ENCODE peak calls at places on chromosomes 12 and 14, in five cellular contexts. P is lower lobe of right lung, K is cardiac fibroblast, C is mucosa of descending colon, X is tibial artery. M is an unnamed sample.
A peak's percentile ranks its signal among the peaks of the same experiment; 100 is the strongest.

GRCh38 chr14:53152627-53152908 is 555 bp downstream of the DDHD1 start:
- DNase-seq in C (no peak), X (no peak), P (no peak), K (peak; percentile 42), M (no peak)

GRCh38 chr12:120466560-120467315 is 2.8 kb downstream of the SRSF9 start:
- DNase-seq in X (no peak), P (no peak), C (no peak), K (peak; percentile 61), M (no peak)

GRCh38 chr12:121452356-121453021 is 52.6 kb downstream of the RNF34 start:
- DNase-seq in K (no peak), X (no peak), C (peak; percentile 83), P (peak; percentile 68), M (peak; percentile 75)

GRCh38 chr12:120720234-120720968 is 5.2 kb upstream of the ACADS start:
- DNase-seq in C (no peak), P (no peak), K (peak; percentile 80), X (peak; percentile 41), M (no peak)

GRCh38 chr12:31582155-31582554 is 8.8 kb downstream of the DENND5B start:
- DNase-seq in X (no peak), C (no peak), P (no peak), K (peak; percentile 76), M (no peak)

GRCh38 chr14:85529803-85530574 is at the start of gene FLRT2:
- DNase-seq in C (peak; percentile 63), P (peak; percentile 57), K (peak; percentile 71), X (peak; percentile 72), M (peak; percentile 72)

GRCh38 chr14:90582166-90582565 is 185.3 kb downstream of the CALM1 start:
- DNase-seq in X (no peak), K (no peak), C (no peak), P (no peak), M (peak; percentile 35)

GRCh38 chr14:101604935-101605767 is 43.9 kb downstream of the DIO3 start:
- DNase-seq in K (no peak), P (no peak), X (no peak), C (no peak), M (no peak)

GRCh38 chr12:101671157-101671791 is 26.2 kb upstream of the CHPT1 start:
- DNase-seq in X (peak; percentile 24), P (peak; percentile 55), K (no peak), C (peak; percentile 56), M (no peak)

GRCh38 chr12:122080149-122081107 is 1.9 kb downstream of the MLXIP start:
- DNase-seq in C (peak; percentile 68), X (peak; percentile 89), P (peak; percentile 72), K (peak; percentile 93), M (peak; percentile 61)

GRCh38 chr12:77686760-77687159 is 143.9 kb upstream of the NAV3 start:
- DNase-seq in P (no peak), X (no peak), C (no peak), K (peak; percentile 15), M (no peak)

GRCh38 chr14:91088585-91088984 is 25.3 kb upstream of the DGLUCY start:
- DNase-seq in P (no peak), X (no peak), C (no peak), K (no peak), M (no peak)

GRCh38 chr14:58663494-58664111 is 25.8 kb downstream of the DACT1 start:
- DNase-seq in C (no peak), K (peak; percentile 93), P (no peak), X (no peak), M (no peak)

GRCh38 chr14:59187802-59188460 is 536 bp upstream of the DAAM1 start:
- DNase-seq in P (peak; percentile 52), K (peak; percentile 13), X (peak; percentile 39), C (peak; percentile 54), M (no peak)

GRCh38 chr14:102819790-102820330 is 42.6 kb downstream of the TRAF3 start:
- DNase-seq in C (no peak), P (no peak), K (no peak), X (no peak), M (no peak)

GRCh38 chr12:109818900-109819500 is 14.2 kb downstream of the TRPV4 start:
- DNase-seq in C (no peak), X (no peak), P (no peak), K (peak; percentile 29), M (no peak)

GRCh38 chr12:26298785-26299621 is 103.6 kb downstream of the SSPN start:
- DNase-seq in X (no peak), P (no peak), C (no peak), K (peak; percentile 86), M (no peak)

GRCh38 chr14:24365600-24366374 is 2.2 kb upstream of the NFATC4 start:
- DNase-seq in C (peak; percentile 88), P (peak; percentile 90), X (peak; percentile 86), K (peak; percentile 96), M (peak; percentile 89)

GRCh38 chr12:17992002-17992656 is 97.9 kb downstream of the RERGL start:
- DNase-seq in C (no peak), P (no peak), X (no peak), K (peak; percentile 64), M (no peak)

GRCh38 chr12:3493225-3494049 is 2.4 kb downstream of the PRMT8 start:
- DNase-seq in K (no peak), P (no peak), X (no peak), C (no peak), M (no peak)
- H3K4me3 ChIP-seq in K (no peak overlapping the region), P (no peak overlapping the region), X (no peak overlapping the region), C (no peak overlapping the region), M (no peak overlapping the region)

DNA sequence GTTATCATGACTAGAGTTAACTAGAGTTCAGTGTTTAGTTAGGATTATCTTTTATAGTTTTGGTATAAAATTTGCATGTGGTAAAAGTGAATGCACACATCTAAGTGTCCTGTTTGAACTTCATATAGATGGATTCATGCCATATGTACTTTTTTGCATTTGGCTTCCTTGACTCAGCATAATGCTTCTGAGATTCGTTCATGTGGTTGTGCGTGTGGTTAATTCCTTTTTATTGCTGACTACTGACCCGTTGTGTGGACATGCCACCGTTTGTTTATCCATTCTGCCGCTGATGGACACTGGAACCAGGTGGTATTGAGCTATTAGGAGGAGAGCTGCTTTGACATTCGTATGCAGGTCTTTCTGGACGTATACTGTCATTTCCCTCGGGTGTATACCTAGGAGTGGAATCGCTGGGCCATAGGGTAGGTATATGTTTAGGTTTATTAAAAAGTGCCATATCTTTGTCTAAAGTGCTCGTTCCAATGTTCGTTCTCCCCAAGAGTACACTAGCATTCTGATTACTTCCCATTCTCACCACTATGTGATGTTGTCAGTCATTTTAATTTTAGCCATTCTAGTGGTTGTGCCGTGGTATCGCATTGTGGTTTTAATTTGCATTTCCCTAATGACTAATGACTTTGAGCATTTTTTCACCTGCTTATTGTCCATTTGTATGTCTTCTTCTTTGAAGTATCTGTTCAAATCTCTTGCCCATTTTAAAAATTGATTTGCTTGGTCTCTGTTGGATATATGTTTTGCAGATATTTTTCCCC is 37.7 kb downstream of the RIN3 start:
- DNase-seq in K (no peak), P (no peak), C (no peak), X (no peak), M (no peak)
- TF ChIP-seq CTCF in K (no peak), P (no peak), C (no peak), X (no peak), M (peak; percentile 15)

DNA sequence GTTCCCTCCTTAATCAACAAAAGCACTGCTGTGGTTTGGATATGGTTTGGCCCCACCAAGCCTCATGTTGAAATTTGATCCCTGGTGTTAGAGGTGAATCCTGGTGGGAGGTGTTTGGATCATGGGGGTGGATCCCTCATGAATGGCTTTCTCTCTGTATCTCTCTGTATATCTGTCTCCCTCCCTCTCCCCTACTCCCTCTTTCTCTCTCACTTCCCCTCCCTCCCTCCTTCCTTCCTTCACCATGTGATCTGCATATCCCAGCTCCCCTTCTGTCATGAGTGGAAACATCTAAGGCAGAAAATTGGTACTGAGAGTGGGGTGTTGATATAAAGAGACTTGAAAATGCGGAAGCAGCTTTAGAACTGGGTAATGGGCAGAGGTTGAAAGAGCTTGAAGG is 5.2 kb downstream of the GSKIP start:
- DNase-seq in K (no peak), P (no peak), X (no peak), C (no peak), M (no peak)
- H3K4me3 ChIP-seq in K (no peak overlapping the region), P (no peak overlapping the region), X (no peak overlapping the region), C (no peak overlapping the region), M (no peak overlapping the region)

GRCh38 chr14:32564591-32564990 is 235.5 kb downstream of the AKAP6 start:
- DNase-seq in P (no peak), C (no peak), X (no peak), K (peak; percentile 43), M (no peak)
- TF ChIP-seq CTCF in P (no peak), C (no peak), X (no peak), K (no peak), M (no peak)

DNA sequence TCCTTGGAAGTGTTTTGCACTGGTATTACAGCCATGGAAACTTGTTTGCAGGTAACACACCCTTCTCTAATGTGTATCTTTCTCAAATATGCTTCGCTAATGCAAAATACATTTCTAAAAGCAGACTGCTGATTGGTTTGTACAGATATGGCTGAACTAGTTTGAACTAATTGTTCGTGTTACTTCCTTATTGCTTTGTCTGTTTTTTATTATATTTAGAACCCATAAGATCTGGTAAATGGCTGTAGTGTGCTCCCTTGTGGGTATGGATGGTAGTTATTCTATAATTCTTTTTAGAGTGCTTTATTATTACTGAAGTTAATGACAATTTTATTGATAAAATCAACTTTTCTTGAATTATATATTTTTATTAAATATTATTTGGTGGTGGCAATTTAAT is 53.0 kb downstream of the ATF7IP start:
- DNase-seq in X (no peak), P (no peak), C (no peak), K (peak; percentile 58), M (no peak)
- H3K4me3 ChIP-seq in X (no peak overlapping the region), P (no peak overlapping the region), C (no peak overlapping the region), K (no peak overlapping the region), M (no peak overlapping the region)

DNA sequence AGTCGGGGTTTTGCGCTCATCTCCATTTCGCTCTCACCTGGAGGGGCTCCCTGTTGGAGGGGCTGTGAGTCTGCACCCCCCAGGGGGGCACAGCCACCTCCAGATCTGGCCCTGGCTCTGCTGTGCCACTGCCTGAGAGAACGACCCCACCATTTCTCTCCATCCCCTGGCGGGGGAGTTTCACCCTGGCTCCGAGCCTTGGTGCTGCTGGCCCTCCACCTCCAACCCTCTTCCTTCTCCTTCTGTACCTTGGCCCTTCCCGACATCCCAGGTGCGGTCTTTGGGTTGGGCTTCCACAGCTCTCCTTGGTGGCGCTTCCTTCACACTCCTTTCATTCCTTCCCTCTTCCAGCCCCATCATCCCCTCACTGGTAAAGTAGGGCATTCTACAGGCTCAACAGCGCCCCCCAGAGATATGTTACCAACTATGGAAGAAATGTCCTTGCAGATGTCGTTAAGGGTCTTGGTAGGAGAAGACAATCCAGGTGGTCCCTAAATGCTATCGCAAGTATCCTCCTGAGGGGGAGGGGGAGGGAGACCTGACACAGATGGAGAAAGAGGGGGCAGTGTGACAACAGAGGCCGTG is 16.3 kb downstream of the SERPINA1 start:
- DNase-seq in P (no peak), C (no peak), K (no peak), X (no peak), M (no peak)
- TF ChIP-seq CTCF in P (no peak), C (no peak), K (no peak), X (no peak), M (no peak)

DNA sequence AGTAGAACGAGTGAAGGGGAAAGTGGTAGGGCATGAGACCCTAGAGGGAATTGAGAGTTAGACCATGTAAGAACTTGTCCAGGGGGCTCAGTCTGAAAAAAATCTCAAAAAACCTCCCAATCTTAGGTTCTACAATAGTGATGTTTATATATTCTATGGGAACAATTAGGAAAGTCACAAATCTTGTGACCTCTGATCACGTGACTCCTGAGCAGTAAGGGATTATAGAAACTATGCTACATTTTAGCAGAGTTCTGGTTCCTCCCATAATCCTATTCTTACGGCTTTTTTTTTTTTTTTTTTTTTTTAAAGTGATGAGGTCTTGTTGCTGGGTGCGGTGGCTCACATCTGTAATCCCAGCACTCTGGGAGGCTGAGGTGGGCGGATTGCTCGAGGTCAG is 5.8 kb downstream of the ADCK1 start:
- DNase-seq in C (no peak), X (no peak), P (no peak), K (no peak), M (no peak)
- H3K4me3 ChIP-seq in C (no peak overlapping the region), X (no peak overlapping the region), P (no peak overlapping the region), K (no peak overlapping the region), M (no peak overlapping the region)

M was measured in upper lobe of right lung.